ENCODE peak calls at places on chromosomes 1 and 21, in eight cellular contexts. I is GM12878, L is fibroblast of lung, B is keratinocyte, U is astrocyte, W is PC-3, J is HCT116, A is MM.1S. C is an unnamed sample.

GRCh38 chr1:246404078-246404477 is 103.0 kb downstream of the SMYD3 start:
- DNase-seq in L (no peak), A (no peak), W (no peak), J (no peak), B (no peak), I (no peak), U (no peak), C (no peak)

GRCh38 chr21:39576518-39577128 is 36.1 kb upstream of the B3GALT5 start:
- DNase-seq in B (no peak), A (no peak), U (no peak), L (no peak), W (no peak), I (no peak), J (no peak), C (no peak)

GRCh38 chr1:111030590-111030989 is 66.9 kb upstream of the LRIF1 start:
- DNase-seq in U (peak; percentile 22), A (peak; percentile 59), B (peak; percentile 13), W (peak; percentile 80), I (peak; percentile 45), J (peak; percentile 49), L (peak; percentile 40), C (peak; percentile 67)

GRCh38 chr1:46333300-46334029 is 7.1 kb upstream of the NSUN4 start:
- DNase-seq in B (no peak), W (peak; percentile 60), I (peak; percentile 77), U (no peak), J (peak; percentile 65), L (peak; percentile 30), A (peak; percentile 69), C (no peak)

GRCh38 chr21:26137379-26138060 is 33.0 kb downstream of the APP start:
- DNase-seq in L (no peak), I (no peak), B (no peak), A (peak; percentile 60), W (peak; percentile 43), J (no peak), U (no peak), C (no peak)

GRCh38 chr1:191993549-191993948 is 164.7 kb upstream of the RGS18 start:
- DNase-seq in I (no peak), U (peak; percentile 1), A (peak; percentile 41), J (peak; percentile 12), L (no peak), B (no peak), W (peak; percentile 36), C (no peak)

GRCh38 chr1:17371896-17372295 is at the start of gene PADI6:
- DNase-seq in I (no peak), J (no peak), A (no peak), L (no peak), W (no peak), B (no peak), U (no peak), C (no peak)

GRCh38 chr1:200916152-200916551 is 21.5 kb downstream of the INAVA start:
- DNase-seq in J (no peak), W (no peak), L (no peak), B (no peak), U (no peak), I (no peak), A (no peak), C (no peak)

GRCh38 chr21:34091032-34091431 is 17.7 kb downstream of the MRPS6 start:
- DNase-seq in J (no peak), L (no peak), A (no peak), U (no peak), B (no peak), I (no peak), W (no peak), C (no peak)

GRCh38 chr21:45093064-45093532 is 18.7 kb downstream of the ADARB1 start:
- DNase-seq in J (no peak), B (no peak), A (no peak), W (no peak), I (no peak), L (no peak), U (no peak), C (peak; percentile 47)

GRCh38 chr21:15722591-15723324 is 7.0 kb upstream of the USP25 start:
- DNase-seq in L (no peak), B (no peak), I (no peak), U (no peak), A (no peak), W (peak; percentile 84), J (no peak), C (no peak)

GRCh38 chr1:150259758-150260669 is 2.4 kb downstream of the CA14 start:
- DNase-seq in I (no peak), J (no peak), L (peak; percentile 22), U (no peak), A (no peak), W (peak; percentile 76), B (no peak), C (no peak)

GRCh38 chr1:146032613-146033219 is 11.2 kb upstream of the HJV start:
- DNase-seq in B (no peak), I (peak; percentile 23), A (peak; percentile 78), J (peak; percentile 48), L (peak; percentile 36), W (peak; percentile 81), U (peak; percentile 10), C (no peak)

GRCh38 chr1:223726380-223727001 is 14.2 kb downstream of the CAPN2 start:
- DNase-seq in A (peak; percentile 82), U (peak; percentile 93), L (peak; percentile 95), J (peak; percentile 57), I (peak; percentile 83), B (peak; percentile 83), W (peak; percentile 97), C (peak; percentile 60)

GRCh38 chr1:98045211-98046030 is 124.6 kb upstream of the DPYD start:
- DNase-seq in W (no peak), U (peak; percentile 69), B (no peak), A (no peak), I (no peak), L (peak; percentile 78), J (no peak), C (no peak)
- H3K4me3 ChIP-seq in W (no peak overlapping the region), U (peak overlapping the region; percentile 79), B (peak overlapping the region; percentile 78), A (peak overlapping the region; percentile 48), I (no peak overlapping the region), L (peak overlapping the region; percentile 80), J (no peak overlapping the region), C (peak overlapping the region; percentile 27)

GRCh38 chr1:203124011-203124410 is 3.5 kb upstream of the ADORA1 start:
- DNase-seq in U (no peak), J (no peak), W (no peak), B (no peak), A (no peak), L (no peak), I (no peak), C (no peak)

GRCh38 chr1:203126866-203127671 is 457 bp upstream of the ADORA1 start:
- DNase-seq in I (no peak), A (no peak), B (no peak), W (no peak), J (no peak), L (peak; percentile 48), U (peak; percentile 33), C (no peak)

GRCh38 chr1:203124546-203125317 is 2.8 kb upstream of the ADORA1 start:
- DNase-seq in U (peak; percentile 4), B (no peak), L (peak; percentile 21), I (no peak), A (no peak), W (peak; percentile 68), J (no peak), C (no peak)

GRCh38 chr1:203127672-203128611 is at the start of gene ADORA1:
- DNase-seq in B (no peak), W (peak; percentile 38), A (peak; percentile 73), L (peak; percentile 70), U (peak; percentile 54), I (no peak), J (peak; percentile 10), C (no peak)

GRCh38 chr1:203126151-203126865 is 1.2 kb upstream of the ADORA1 start:
- DNase-seq in U (peak; percentile 6), B (no peak), L (peak; percentile 40), J (no peak), A (no peak), W (peak; percentile 40), I (no peak), C (no peak)
- TF ChIP-seq EZH2 in U (no peak), B (no peak), L (no peak), J (no peak), A (no peak), W (no peak), I (no peak), C (no peak)

DNA sequence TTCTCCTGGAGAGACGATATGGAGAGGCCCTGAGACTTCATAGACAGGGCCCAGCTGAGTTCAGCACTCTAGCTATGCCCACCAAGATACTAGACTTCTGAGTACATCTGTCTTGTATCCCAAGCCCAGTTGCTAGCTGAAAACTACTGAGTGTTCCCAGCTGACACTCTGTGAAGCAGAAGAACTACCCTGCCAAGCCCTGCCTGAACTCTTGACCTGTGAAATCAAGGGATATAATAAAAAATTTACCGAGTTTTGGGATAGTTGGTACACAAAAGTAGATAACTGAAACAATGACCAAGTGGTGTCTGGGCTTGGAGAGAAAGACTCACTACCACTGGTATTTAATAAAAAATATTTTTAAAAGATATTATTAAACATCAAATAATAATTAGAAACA is 267.5 kb downstream of the TRABD2B start:
- DNase-seq in L (no peak), W (no peak), U (no peak), I (no peak), J (no peak), B (no peak), A (no peak), C (no peak)
- H3K9ac ChIP-seq in L (no peak overlapping the region), W (no peak overlapping the region), U (no peak overlapping the region), I (no peak overlapping the region), J (no peak overlapping the region), B (no peak overlapping the region), A (no peak overlapping the region), C (no peak overlapping the region)

GRCh38 chr1:8395433-8395866 is 77.5 kb downstream of the SLC45A1 start:
- DNase-seq in U (no peak), I (peak; percentile 51), J (no peak), W (no peak), L (peak; percentile 23), A (peak; percentile 45), B (no peak), C (peak; percentile 54)
- H3K4me3 ChIP-seq in U (peak overlapping the region; percentile 7), I (peak overlapping the region; percentile 42), J (no peak overlapping the region), W (no peak overlapping the region), L (no peak overlapping the region), A (peak overlapping the region; percentile 56), B (no peak overlapping the region), C (peak overlapping the region; percentile 50)

DNA sequence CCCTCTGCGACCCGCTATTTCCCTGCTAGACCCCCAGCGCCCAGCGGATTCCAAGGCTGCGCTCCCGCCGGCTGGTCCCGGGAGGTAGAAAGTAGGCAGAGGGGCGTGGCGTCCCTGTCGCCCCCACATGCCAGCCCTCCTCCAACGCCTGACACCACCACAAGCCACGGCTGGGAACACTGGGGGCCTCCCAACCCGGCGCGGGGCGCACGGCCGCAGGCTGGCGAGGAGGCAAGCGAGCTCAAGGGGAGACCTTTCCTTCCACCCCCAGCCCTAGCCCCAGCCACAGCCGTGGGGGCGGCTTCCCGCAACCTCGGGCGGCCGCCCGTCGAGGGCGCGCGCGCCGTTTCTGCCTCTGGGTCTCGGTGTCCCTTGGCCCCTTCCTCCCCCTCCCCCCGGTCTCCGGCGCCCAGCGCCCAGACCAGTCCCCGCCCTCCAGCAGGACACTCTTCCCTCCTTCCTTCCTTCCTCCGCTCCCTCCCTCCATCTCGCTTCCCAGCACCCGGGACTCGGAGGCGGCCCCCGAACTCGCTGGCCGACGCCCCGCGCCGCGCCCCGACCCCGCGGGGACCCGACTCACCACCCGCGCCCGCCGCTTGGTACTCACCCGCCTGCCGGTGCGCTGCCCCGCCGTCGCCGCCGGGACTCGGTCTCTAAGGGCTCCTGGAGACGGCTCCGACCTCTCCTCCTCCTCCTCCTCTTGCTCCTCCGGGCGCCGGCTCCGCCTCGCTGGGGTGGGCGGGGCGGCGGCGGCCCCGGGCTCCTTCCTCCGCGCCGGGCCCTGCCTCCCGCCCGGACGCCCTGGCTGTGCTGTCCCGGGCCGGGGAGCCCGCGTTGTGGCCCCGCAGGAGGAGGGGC is at the start of gene GNG12:
- DNase-seq in L (peak; percentile 80), B (no peak), U (peak; percentile 62), A (peak; percentile 60), W (peak; percentile 79), J (peak; percentile 51), I (no peak), C (peak; percentile 23)
- TF ChIP-seq EZH2 in L (no peak), B (no peak), U (no peak), A (no peak), W (no peak), J (no peak), I (no peak), C (no peak)

C was measured in DND-41.